ENCODE peak calls at places on chromosomes 13 and 19, in four cellular contexts. One of them, this sample, is unnamed.

GRCh38 chr19:28422791-28423650 is 789.9 kb downstream of the UQCRFS1 start:
- DNase-seq in GM12878: no peak
- DNase-seq in K562: no peak
- DNase-seq in HepG2: no peak
- DNase-seq in this sample: no peak

GRCh38 chr19:47882890-47883289 is 3.2 kb downstream of the SULT2A1 start:
- DNase-seq in GM12878: no peak
- DNase-seq in K562: no peak
- DNase-seq in HepG2: no peak
- DNase-seq in this sample: no peak

GRCh38 chr19:39870171-39870971 is 24.2 kb upstream of the FBL start:
- DNase-seq in GM12878: no peak
- DNase-seq in HepG2: no peak
- DNase-seq in K562: peak
- DNase-seq in this sample: peak

GRCh38 chr19:29873024-29873800 is 61.4 kb downstream of the CCNE1 start:
- DNase-seq in HepG2: no peak
- DNase-seq in GM12878: no peak
- DNase-seq in K562: peak
- DNase-seq in this sample: peak

GRCh38 chr19:46958542-46958941 is 61.1 kb upstream of the NPAS1 start:
- DNase-seq in K562: no peak
- DNase-seq in HepG2: peak
- DNase-seq in GM12878: no peak
- DNase-seq in this sample: no peak

GRCh38 chr19:19662866-19663291 is 597 bp downstream of the ATP13A1 start:
- DNase-seq in K562: no peak
- DNase-seq in GM12878: no peak
- DNase-seq in HepG2: peak
- DNase-seq in this sample: no peak

GRCh38 chr13:32849369-32849768 is 166.9 kb upstream of the KL start:
- DNase-seq in HepG2: no peak
- DNase-seq in GM12878: no peak
- DNase-seq in K562: no peak
- DNase-seq in this sample: no peak

GRCh38 chr19:38316477-38317067 is 825 bp upstream of the YIF1B start:
- DNase-seq in GM12878: no peak
- DNase-seq in K562: no peak
- DNase-seq in HepG2: no peak
- DNase-seq in this sample: no peak

GRCh38 chr19:29121684-29122083 is 91.3 kb downstream of the UQCRFS1 start:
- DNase-seq in HepG2: no peak
- DNase-seq in K562: peak
- DNase-seq in GM12878: no peak
- DNase-seq in this sample: peak

GRCh38 chr13:101941095-101941777 is 460.6 kb downstream of the FGF14 start:
- DNase-seq in GM12878: no peak
- DNase-seq in K562: no peak
- DNase-seq in HepG2: no peak
- DNase-seq in this sample: no peak

GRCh38 chr19:34254552-34255432 is at the start of gene GARRE1:
- DNase-seq in GM12878: no peak
- DNase-seq in HepG2: no peak
- DNase-seq in K562: peak
- DNase-seq in this sample: peak

GRCh38 chr13:91398413-91399188 is at the start of gene GPC5:
- DNase-seq in HepG2: peak
- DNase-seq in GM12878: no peak
- DNase-seq in K562: peak
- DNase-seq in this sample: peak

GRCh38 chr19:40687525-40688016 is 2.9 kb downstream of the NUMBL start:
- DNase-seq in GM12878: peak
- DNase-seq in HepG2: no peak
- DNase-seq in K562: peak
- DNase-seq in this sample: no peak

GRCh38 chr13:79246575-79246949 is 159.5 kb downstream of the RBM26 start:
- DNase-seq in K562: no peak
- DNase-seq in HepG2: no peak
- DNase-seq in GM12878: no peak
- DNase-seq in this sample: no peak

GRCh38 chr13:88125055-88125454 is 453.9 kb downstream of the SLITRK5 start:
- DNase-seq in GM12878: no peak
- DNase-seq in HepG2: no peak
- DNase-seq in K562: no peak
- DNase-seq in this sample: no peak

GRCh38 chr19:1254530-1255185 is 6.3 kb downstream of the MIDN start:
- DNase-seq in HepG2: no peak
- DNase-seq in K562: no peak
- DNase-seq in GM12878: no peak
- DNase-seq in this sample: no peak

GRCh38 chr13:33281951-33282595 is 3.5 kb downstream of the STARD13 start:
- DNase-seq in HepG2: no peak
- DNase-seq in GM12878: no peak
- DNase-seq in K562: no peak
- DNase-seq in this sample: no peak

GRCh38 chr19:48806518-48806817 is 4.4 kb downstream of the BCAT2 start:
- DNase-seq in K562: peak
- DNase-seq in GM12878: no peak
- DNase-seq in HepG2: no peak
- DNase-seq in this sample: peak

GRCh38 chr19:54137913-54138776 is 583 bp downstream of the CNOT3 start:
- DNase-seq in K562: peak
- DNase-seq in HepG2: no peak
- DNase-seq in GM12878: no peak
- DNase-seq in this sample: no peak

GRCh38 chr13:78689011-78689410 is 30.1 kb upstream of the OBI1 start:
- DNase-seq in K562: no peak
- DNase-seq in HepG2: peak
- DNase-seq in GM12878: no peak
- DNase-seq in this sample: no peak

GRCh38 chr13:102779426-102780159 is 6.0 kb upstream of the TEX30 start:
- DNase-seq in K562: no peak
- DNase-seq in HepG2: no peak
- DNase-seq in GM12878: no peak
- DNase-seq in this sample: no peak

GRCh38 chr13:35884211-35884610 is 247.0 kb downstream of the DCLK1 start:
- DNase-seq in HepG2: no peak
- DNase-seq in GM12878: no peak
- DNase-seq in K562: no peak
- DNase-seq in this sample: no peak

GRCh38 chr13:28707629-28708427 is 10.9 kb downstream of the SLC46A3 start:
- DNase-seq in K562: no peak
- DNase-seq in GM12878: peak
- DNase-seq in HepG2: no peak
- DNase-seq in this sample: no peak

GRCh38 chr13:92721610-92722009 is 505.0 kb upstream of the GPC6 start:
- DNase-seq in GM12878: no peak
- DNase-seq in HepG2: no peak
- DNase-seq in K562: no peak
- DNase-seq in this sample: no peak

GRCh38 chr13:90201676-90202425 is 1145.6 kb upstream of the MIR17HG start:
- DNase-seq in GM12878: no peak
- DNase-seq in K562: no peak
- DNase-seq in HepG2: no peak
- DNase-seq in this sample: no peak

GRCh38 chr13:28747851-28748250 is 29.1 kb upstream of the SLC46A3 start:
- DNase-seq in GM12878: no peak
- DNase-seq in K562: no peak
- DNase-seq in HepG2: no peak
- DNase-seq in this sample: no peak

GRCh38 chr13:36820222-36820621 is 1.2 kb downstream of the RFXAP start:
- DNase-seq in K562: no peak
- DNase-seq in GM12878: peak
- DNase-seq in HepG2: no peak
- DNase-seq in this sample: no peak

GRCh38 chr19:56732974-56733373 is 61.4 kb upstream of the ZNF835 start:
- DNase-seq in GM12878: no peak
- DNase-seq in K562: no peak
- DNase-seq in HepG2: no peak
- DNase-seq in this sample: no peak

GRCh38 chr13:112821340-112822055 is 131.7 kb downstream of the ATP11A start:
- DNase-seq in HepG2: no peak
- DNase-seq in GM12878: no peak
- DNase-seq in K562: no peak
- DNase-seq in this sample: peak

DNA sequence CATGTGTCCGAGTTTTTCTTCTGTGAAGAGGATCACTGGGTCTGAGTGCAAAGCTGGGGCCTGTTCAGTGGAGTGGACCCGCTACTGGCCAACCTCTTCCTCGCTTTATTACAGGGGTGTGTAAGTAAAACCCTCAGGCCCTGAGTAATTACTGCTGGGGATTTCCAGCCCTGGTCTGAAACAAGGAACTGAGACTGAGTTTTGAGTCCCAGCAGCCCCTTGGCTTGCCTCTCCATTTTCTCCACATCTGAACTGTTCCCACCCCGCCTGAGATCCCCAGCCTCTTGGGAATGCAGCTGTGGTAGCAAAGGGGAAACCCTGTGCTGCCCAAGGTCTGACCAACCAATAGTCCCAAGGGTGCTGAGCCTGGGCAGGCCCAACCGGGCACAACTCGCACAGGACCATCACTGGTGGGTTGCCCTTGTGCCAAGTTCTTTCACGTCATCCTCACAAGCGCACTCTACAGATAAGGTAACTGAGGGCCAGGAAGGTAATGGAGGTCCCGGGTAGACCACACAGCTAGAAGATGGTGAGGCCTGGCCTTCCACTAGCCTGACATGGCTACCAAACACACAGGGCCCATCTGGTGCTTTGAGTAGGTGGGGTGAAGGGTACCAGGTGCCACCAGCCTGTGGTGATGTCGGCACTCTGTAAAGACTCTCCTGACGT is 13.7 kb upstream of the SLC35E1 start:
- DNase-seq in K562: no peak
- DNase-seq in GM12878: peak
- DNase-seq in HepG2: no peak
- DNase-seq in this sample: no peak
- TF ChIP-seq USF2 in K562: no peak
- TF ChIP-seq USF2 in GM12878: no peak
- TF ChIP-seq USF2 in HepG2: no peak
- TF ChIP-seq USF2 in this sample: no peak

DNA sequence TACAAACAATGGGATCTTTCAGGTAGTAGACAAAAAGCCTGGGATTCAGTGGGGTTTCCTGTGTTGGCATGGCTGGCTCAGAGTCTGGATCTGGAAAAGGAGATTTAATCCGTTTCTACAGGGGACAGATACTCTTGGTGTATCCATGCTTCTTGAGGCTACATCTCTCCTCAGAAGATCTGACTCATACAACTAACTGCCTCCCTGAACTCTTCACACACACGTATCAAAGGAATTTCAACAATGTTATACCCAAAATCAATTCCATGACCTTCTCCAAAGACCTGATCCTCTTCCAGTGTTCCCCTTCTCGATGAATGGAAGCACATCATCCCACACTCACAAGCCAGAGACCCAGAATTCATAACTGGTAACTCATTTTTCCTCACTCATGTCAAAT is 435.3 kb upstream of the NBEA start:
- DNase-seq in K562: no peak
- DNase-seq in HepG2: no peak
- DNase-seq in GM12878: no peak
- DNase-seq in this sample: no peak
- TF ChIP-seq NR2C2 in K562: no peak
- TF ChIP-seq NR2C2 in HepG2: no peak
- TF ChIP-seq NR2C2 in GM12878: no peak
- TF ChIP-seq NR2C2 in this sample: no peak

GRCh38 chr19:45881082-45881908 is 4.6 kb downstream of the IRF2BP1 start:
- DNase-seq in HepG2: no peak
- DNase-seq in K562: no peak
- DNase-seq in GM12878: no peak
- DNase-seq in this sample: no peak
- TF ChIP-seq USF2 in HepG2: no peak
- TF ChIP-seq USF2 in K562: no peak
- TF ChIP-seq USF2 in GM12878: no peak
- TF ChIP-seq USF2 in this sample: no peak

DNA sequence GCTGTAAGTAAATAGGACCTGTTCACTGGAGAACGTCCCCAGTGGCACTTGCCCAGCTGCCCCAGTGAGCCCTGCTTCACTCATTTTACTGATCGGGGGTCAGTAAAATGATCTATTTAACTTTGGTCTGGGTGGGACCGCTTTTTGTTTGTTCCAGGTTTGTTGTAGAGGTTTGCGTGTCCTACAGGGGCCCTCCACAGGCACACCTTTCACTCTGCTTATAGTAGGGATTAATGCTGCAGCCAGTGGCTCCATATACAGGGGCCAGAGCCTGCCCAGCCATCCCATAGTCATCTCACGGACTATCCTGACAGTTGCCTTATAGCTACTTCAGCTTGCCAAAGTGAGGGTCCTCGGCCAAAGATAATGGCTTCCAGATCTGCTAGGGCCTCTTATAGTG is 104.1 kb downstream of the DNAJC3 start:
- DNase-seq in K562: no peak
- DNase-seq in GM12878: no peak
- DNase-seq in HepG2: no peak
- DNase-seq in this sample: no peak
- TF ChIP-seq NR2C2 in K562: no peak
- TF ChIP-seq NR2C2 in GM12878: no peak
- TF ChIP-seq NR2C2 in HepG2: no peak
- TF ChIP-seq NR2C2 in this sample: no peak

GRCh38 chr19:31427857-31428256 is 78.6 kb upstream of the TSHZ3 start:
- DNase-seq in HepG2: no peak
- DNase-seq in GM12878: no peak
- DNase-seq in K562: no peak
- DNase-seq in this sample: no peak
- TF ChIP-seq USF2 in HepG2: no peak
- TF ChIP-seq USF2 in GM12878: no peak
- TF ChIP-seq USF2 in K562: no peak
- TF ChIP-seq USF2 in this sample: no peak